ENCODE peak calls at places on chromosomes 7 and 10, in four cellular contexts. One of them, this sample, is unnamed.
A peak's percentile ranks its signal among the peaks of the same experiment; 100 is the strongest.

GRCh38 chr7:45586748-45587520 is 12.8 kb downstream of the ADCY1 start:
- DNase-seq in activated CD4-positive, alpha-beta T cell treated with anti-CD3 and anti-CD28 coated beads for 48 hours: no peak
- DNase-seq in Jurkat, Clone E6-1: no peak
- DNase-seq in AG20443: no peak
- DNase-seq in this sample: no peak

GRCh38 chr7:121373177-121373576 is 22.9 kb downstream of the FAM3C start:
- DNase-seq in AG20443: no peak
- DNase-seq in activated CD4-positive, alpha-beta T cell treated with anti-CD3 and anti-CD28 coated beads for 48 hours: no peak
- DNase-seq in Jurkat, Clone E6-1: no peak
- DNase-seq in this sample: no peak

GRCh38 chr10:33412261-33413092 is 78.0 kb upstream of the NRP1 start:
- DNase-seq in AG20443: peak; percentile 84
- DNase-seq in Jurkat, Clone E6-1: no peak
- DNase-seq in activated CD4-positive, alpha-beta T cell treated with anti-CD3 and anti-CD28 coated beads for 48 hours: peak; percentile 38
- DNase-seq in this sample: no peak

GRCh38 chr7:47951374-47951773 is 3.1 kb upstream of the PKD1L1 start:
- DNase-seq in AG20443: no peak
- DNase-seq in Jurkat, Clone E6-1: no peak
- DNase-seq in activated CD4-positive, alpha-beta T cell treated with anti-CD3 and anti-CD28 coated beads for 48 hours: no peak
- DNase-seq in this sample: no peak

GRCh38 chr7:101488826-101489572 is 126.3 kb downstream of the COL26A1 start:
- DNase-seq in AG20443: no peak
- DNase-seq in activated CD4-positive, alpha-beta T cell treated with anti-CD3 and anti-CD28 coated beads for 48 hours: no peak
- DNase-seq in Jurkat, Clone E6-1: no peak
- DNase-seq in this sample: no peak

GRCh38 chr7:100865372-100865911 is 1.7 kb upstream of the TRIP6 start:
- DNase-seq in activated CD4-positive, alpha-beta T cell treated with anti-CD3 and anti-CD28 coated beads for 48 hours: no peak
- DNase-seq in AG20443: no peak
- DNase-seq in Jurkat, Clone E6-1: no peak
- DNase-seq in this sample: no peak

GRCh38 chr10:107915277-107915634 is 750.8 kb upstream of the SORCS1 start:
- DNase-seq in Jurkat, Clone E6-1: no peak
- DNase-seq in AG20443: no peak
- DNase-seq in activated CD4-positive, alpha-beta T cell treated with anti-CD3 and anti-CD28 coated beads for 48 hours: no peak
- DNase-seq in this sample: no peak

GRCh38 chr10:93435061-93435491 is 47.1 kb downstream of the MYOF start:
- DNase-seq in Jurkat, Clone E6-1: no peak
- DNase-seq in AG20443: no peak
- DNase-seq in activated CD4-positive, alpha-beta T cell treated with anti-CD3 and anti-CD28 coated beads for 48 hours: no peak
- DNase-seq in this sample: no peak

GRCh38 chr7:52992479-52993195 is 42.8 kb upstream of the POM121L12 start:
- DNase-seq in activated CD4-positive, alpha-beta T cell treated with anti-CD3 and anti-CD28 coated beads for 48 hours: no peak
- DNase-seq in Jurkat, Clone E6-1: no peak
- DNase-seq in AG20443: no peak
- DNase-seq in this sample: no peak

GRCh38 chr10:89633484-89633883 is 11.6 kb downstream of the PANK1 start:
- DNase-seq in activated CD4-positive, alpha-beta T cell treated with anti-CD3 and anti-CD28 coated beads for 48 hours: no peak
- DNase-seq in Jurkat, Clone E6-1: no peak
- DNase-seq in AG20443: peak; percentile 65
- DNase-seq in this sample: no peak

GRCh38 chr7:109772161-109772560 is 1202.5 kb downstream of the DNAJB9 start:
- DNase-seq in AG20443: no peak
- DNase-seq in Jurkat, Clone E6-1: no peak
- DNase-seq in activated CD4-positive, alpha-beta T cell treated with anti-CD3 and anti-CD28 coated beads for 48 hours: no peak
- DNase-seq in this sample: no peak

GRCh38 chr7:121872831-121873764 is at the start of gene PTPRZ1:
- DNase-seq in Jurkat, Clone E6-1: no peak
- DNase-seq in AG20443: peak; percentile 61
- DNase-seq in activated CD4-positive, alpha-beta T cell treated with anti-CD3 and anti-CD28 coated beads for 48 hours: peak; percentile 2
- DNase-seq in this sample: peak; percentile 97

GRCh38 chr10:15461353-15462108 is 90.4 kb upstream of the FAM171A1 start:
- DNase-seq in Jurkat, Clone E6-1: no peak
- DNase-seq in AG20443: peak; percentile 86
- DNase-seq in activated CD4-positive, alpha-beta T cell treated with anti-CD3 and anti-CD28 coated beads for 48 hours: no peak
- DNase-seq in this sample: no peak

GRCh38 chr10:26776258-26776657 is 78.8 kb downstream of the PDSS1 start:
- DNase-seq in activated CD4-positive, alpha-beta T cell treated with anti-CD3 and anti-CD28 coated beads for 48 hours: no peak
- DNase-seq in AG20443: no peak
- DNase-seq in Jurkat, Clone E6-1: no peak
- DNase-seq in this sample: no peak

GRCh38 chr7:39733881-39734571 is 110.7 kb downstream of the RALA start:
- DNase-seq in AG20443: peak; percentile 59
- DNase-seq in activated CD4-positive, alpha-beta T cell treated with anti-CD3 and anti-CD28 coated beads for 48 hours: peak; percentile 16
- DNase-seq in Jurkat, Clone E6-1: no peak
- DNase-seq in this sample: peak; percentile 61

GRCh38 chr7:117772416-117772815 is 100.8 kb downstream of the CTTNBP2 start:
- DNase-seq in Jurkat, Clone E6-1: no peak
- DNase-seq in activated CD4-positive, alpha-beta T cell treated with anti-CD3 and anti-CD28 coated beads for 48 hours: no peak
- DNase-seq in AG20443: no peak
- DNase-seq in this sample: no peak

GRCh38 chr10:70410608-70411007 is 6.7 kb downstream of the EIF4EBP2 start:
- DNase-seq in Jurkat, Clone E6-1: no peak
- DNase-seq in AG20443: no peak
- DNase-seq in activated CD4-positive, alpha-beta T cell treated with anti-CD3 and anti-CD28 coated beads for 48 hours: no peak
- DNase-seq in this sample: no peak